ENCODE peak calls at places on chromosomes 6 and 20, in five cellular contexts. One of them, this sample, is unnamed.

GRCh38 chr6:44931385-44931784 is 396.7 kb upstream of the RUNX2 start:
- DNase-seq in left lung: no peak
- DNase-seq in spleen: no peak
- DNase-seq in CD8-positive, alpha-beta T cell: no peak
- DNase-seq in mammary epithelial cell: no peak
- DNase-seq in this sample: no peak

GRCh38 chr6:149566372-149567193 is at the start of gene GINM1:
- DNase-seq in spleen: peak
- DNase-seq in CD8-positive, alpha-beta T cell: peak
- DNase-seq in mammary epithelial cell: peak
- DNase-seq in left lung: peak
- DNase-seq in this sample: no peak

GRCh38 chr6:41306187-41306854 is 19.8 kb upstream of the TREM1 start:
- DNase-seq in mammary epithelial cell: peak
- DNase-seq in spleen: no peak
- DNase-seq in CD8-positive, alpha-beta T cell: peak
- DNase-seq in left lung: no peak
- DNase-seq in this sample: no peak

GRCh38 chr20:25051386-25052155 is 6.4 kb downstream of the ACSS1 start:
- DNase-seq in mammary epithelial cell: no peak
- DNase-seq in left lung: no peak
- DNase-seq in CD8-positive, alpha-beta T cell: no peak
- DNase-seq in spleen: peak
- DNase-seq in this sample: no peak

GRCh38 chr6:14799928-14800327 is 445.9 kb upstream of the JARID2 start:
- DNase-seq in spleen: no peak
- DNase-seq in CD8-positive, alpha-beta T cell: no peak
- DNase-seq in left lung: no peak
- DNase-seq in mammary epithelial cell: peak
- DNase-seq in this sample: peak

GRCh38 chr20:62539208-62539607 is 63.4 kb upstream of the GATA5 start:
- DNase-seq in spleen: no peak
- DNase-seq in CD8-positive, alpha-beta T cell: no peak
- DNase-seq in mammary epithelial cell: no peak
- DNase-seq in left lung: no peak
- DNase-seq in this sample: no peak

GRCh38 chr6:72374864-72375263 is 247.0 kb upstream of the KCNQ5 start:
- DNase-seq in spleen: no peak
- DNase-seq in left lung: no peak
- DNase-seq in CD8-positive, alpha-beta T cell: no peak
- DNase-seq in mammary epithelial cell: peak
- DNase-seq in this sample: no peak

GRCh38 chr6:150987371-150987828 is 121.9 kb downstream of the MTHFD1L start:
- DNase-seq in CD8-positive, alpha-beta T cell: peak
- DNase-seq in mammary epithelial cell: peak
- DNase-seq in spleen: no peak
- DNase-seq in left lung: no peak
- DNase-seq in this sample: no peak

GRCh38 chr6:158290040-158290439 is 22.2 kb upstream of the TULP4 start:
- DNase-seq in mammary epithelial cell: no peak
- DNase-seq in spleen: no peak
- DNase-seq in CD8-positive, alpha-beta T cell: no peak
- DNase-seq in left lung: no peak
- DNase-seq in this sample: no peak

GRCh38 chr20:6533321-6533720 is 234.2 kb upstream of the BMP2 start:
- DNase-seq in CD8-positive, alpha-beta T cell: no peak
- DNase-seq in mammary epithelial cell: no peak
- DNase-seq in spleen: no peak
- DNase-seq in left lung: no peak
- DNase-seq in this sample: no peak

GRCh38 chr6:106143582-106144139 is 57.5 kb downstream of the PRDM1 start:
- DNase-seq in CD8-positive, alpha-beta T cell: no peak
- DNase-seq in left lung: no peak
- DNase-seq in spleen: no peak
- DNase-seq in mammary epithelial cell: no peak
- DNase-seq in this sample: no peak

GRCh38 chr6:135176464-135176863 is 4.6 kb upstream of the MYB start:
- DNase-seq in mammary epithelial cell: no peak
- DNase-seq in spleen: no peak
- DNase-seq in CD8-positive, alpha-beta T cell: no peak
- DNase-seq in left lung: no peak
- DNase-seq in this sample: no peak

GRCh38 chr6:131678401-131678800 is 22.8 kb downstream of the OR2A4 start:
- DNase-seq in mammary epithelial cell: no peak
- DNase-seq in spleen: no peak
- DNase-seq in left lung: no peak
- DNase-seq in CD8-positive, alpha-beta T cell: no peak
- DNase-seq in this sample: no peak

GRCh38 chr6:91435630-91436029 is 848.8 kb upstream of the MAP3K7 start:
- DNase-seq in mammary epithelial cell: no peak
- DNase-seq in spleen: no peak
- DNase-seq in CD8-positive, alpha-beta T cell: no peak
- DNase-seq in left lung: no peak
- DNase-seq in this sample: no peak

GRCh38 chr6:42978793-42979522 is at the start of gene PEX6:
- DNase-seq in spleen: peak
- DNase-seq in left lung: peak
- DNase-seq in mammary epithelial cell: peak
- DNase-seq in CD8-positive, alpha-beta T cell: peak
- DNase-seq in this sample: peak

GRCh38 chr20:49558826-49559225 is 9.1 kb downstream of the PTGIS start:
- DNase-seq in left lung: no peak
- DNase-seq in CD8-positive, alpha-beta T cell: no peak
- DNase-seq in mammary epithelial cell: no peak
- DNase-seq in spleen: no peak
- DNase-seq in this sample: no peak

GRCh38 chr6:150541587-150541986 is 58.1 kb upstream of the PLEKHG1 start:
- DNase-seq in mammary epithelial cell: no peak
- DNase-seq in left lung: no peak
- DNase-seq in spleen: no peak
- DNase-seq in CD8-positive, alpha-beta T cell: no peak
- DNase-seq in this sample: no peak

GRCh38 chr6:108408453-108408852 is 113.6 kb downstream of the AFG1L start:
- DNase-seq in CD8-positive, alpha-beta T cell: no peak
- DNase-seq in spleen: no peak
- DNase-seq in left lung: no peak
- DNase-seq in mammary epithelial cell: no peak
- DNase-seq in this sample: no peak

GRCh38 chr6:137637161-137637560 is 143.0 kb upstream of the OLIG3 start:
- DNase-seq in spleen: no peak
- DNase-seq in mammary epithelial cell: peak
- DNase-seq in CD8-positive, alpha-beta T cell: no peak
- DNase-seq in left lung: no peak
- DNase-seq in this sample: no peak

GRCh38 chr6:17863971-17864754 is 123.3 kb downstream of the KIF13A start:
- DNase-seq in spleen: no peak
- DNase-seq in left lung: no peak
- DNase-seq in mammary epithelial cell: peak
- DNase-seq in CD8-positive, alpha-beta T cell: no peak
- DNase-seq in this sample: peak

GRCh38 chr6:4394786-4395185 is 259.4 kb upstream of the ECI2 start:
- DNase-seq in CD8-positive, alpha-beta T cell: no peak
- DNase-seq in spleen: no peak
- DNase-seq in left lung: no peak
- DNase-seq in mammary epithelial cell: no peak
- DNase-seq in this sample: no peak

GRCh38 chr6:17945111-17945510 is 42.3 kb downstream of the KIF13A start:
- DNase-seq in left lung: no peak
- DNase-seq in spleen: no peak
- DNase-seq in mammary epithelial cell: no peak
- DNase-seq in CD8-positive, alpha-beta T cell: no peak
- DNase-seq in this sample: no peak

GRCh38 chr20:38165966-38166706 is 1.1 kb upstream of the TGM2 start:
- DNase-seq in mammary epithelial cell: peak
- DNase-seq in spleen: no peak
- DNase-seq in CD8-positive, alpha-beta T cell: no peak
- DNase-seq in left lung: no peak
- DNase-seq in this sample: no peak

GRCh38 chr20:19735446-19735845 is 22.6 kb upstream of the RIN2 start:
- DNase-seq in left lung: no peak
- DNase-seq in spleen: no peak
- DNase-seq in mammary epithelial cell: peak
- DNase-seq in CD8-positive, alpha-beta T cell: no peak
- DNase-seq in this sample: peak

GRCh38 chr6:24313477-24314141 is 44.2 kb downstream of the DCDC2 start:
- DNase-seq in CD8-positive, alpha-beta T cell: no peak
- DNase-seq in left lung: peak
- DNase-seq in mammary epithelial cell: peak
- DNase-seq in spleen: no peak
- DNase-seq in this sample: peak

GRCh38 chr20:61948586-61949362 is 116.9 kb downstream of the TAF4 start:
- DNase-seq in left lung: peak
- DNase-seq in CD8-positive, alpha-beta T cell: no peak
- DNase-seq in spleen: peak
- DNase-seq in mammary epithelial cell: no peak
- DNase-seq in this sample: no peak

DNA sequence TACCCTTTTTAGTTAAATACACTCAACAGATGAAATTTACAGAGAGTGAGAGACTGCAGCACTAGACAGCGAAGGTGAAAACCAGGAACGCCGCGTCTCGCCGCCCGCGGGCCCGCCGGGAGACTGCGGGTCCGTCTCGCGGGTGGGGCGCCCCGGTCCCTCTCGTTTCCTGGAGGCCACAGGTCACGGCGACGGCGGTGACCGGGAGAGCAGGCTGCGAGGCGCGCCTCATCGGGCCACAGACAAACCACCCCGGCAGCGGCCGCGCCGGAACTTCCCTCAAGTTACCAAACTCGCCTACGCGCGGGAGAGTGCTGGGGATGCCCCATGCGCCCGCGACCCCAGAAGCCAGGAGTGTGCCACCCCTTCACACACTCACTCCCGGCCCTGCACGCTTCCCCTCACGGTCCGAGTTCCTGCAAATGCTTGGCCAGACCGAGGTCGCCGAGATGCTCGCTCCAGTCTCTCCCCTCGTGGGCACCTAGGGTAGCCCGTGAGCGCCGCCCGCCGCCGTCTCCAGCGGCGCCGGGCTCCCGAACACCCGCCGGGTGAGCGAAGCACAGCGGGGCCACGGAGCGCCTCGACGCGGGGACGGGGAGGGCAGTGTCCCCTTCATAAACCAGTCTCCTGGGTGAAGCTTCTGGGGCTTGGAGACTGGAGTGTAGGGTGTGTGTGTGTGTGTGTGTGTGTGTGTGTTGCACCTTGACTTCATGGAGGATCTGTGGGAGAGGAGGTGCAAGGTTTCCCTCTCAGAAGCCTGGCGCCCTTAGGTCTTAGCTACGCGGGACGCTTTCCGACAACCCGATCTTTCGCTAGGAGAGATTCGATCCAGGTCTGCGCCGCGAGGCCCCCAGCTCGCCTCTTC is 1.4 kb downstream of the BACH2 start:
- DNase-seq in spleen: peak
- DNase-seq in left lung: peak
- DNase-seq in mammary epithelial cell: peak
- DNase-seq in CD8-positive, alpha-beta T cell: peak
- DNase-seq in this sample: no peak
- H3K27ac ChIP-seq in spleen: peak
- H3K27ac ChIP-seq in left lung: peak
- H3K27ac ChIP-seq in mammary epithelial cell: no peak
- H3K27ac ChIP-seq in CD8-positive, alpha-beta T cell: peak
- H3K27ac ChIP-seq in this sample: peak

GRCh38 chr20:53753880-53754459 is 160.3 kb upstream of the ZNF217 start:
- DNase-seq in mammary epithelial cell: no peak
- DNase-seq in left lung: no peak
- DNase-seq in spleen: no peak
- DNase-seq in CD8-positive, alpha-beta T cell: no peak
- DNase-seq in this sample: no peak

GRCh38 chr20:53755733-53756523 is 162.3 kb upstream of the ZNF217 start:
- DNase-seq in CD8-positive, alpha-beta T cell: no peak
- DNase-seq in mammary epithelial cell: no peak
- DNase-seq in spleen: no peak
- DNase-seq in left lung: no peak
- DNase-seq in this sample: no peak

GRCh38 chr20:53752971-53753879 is 159.6 kb upstream of the ZNF217 start:
- DNase-seq in left lung: no peak
- DNase-seq in CD8-positive, alpha-beta T cell: no peak
- DNase-seq in mammary epithelial cell: peak
- DNase-seq in spleen: no peak
- DNase-seq in this sample: no peak

GRCh38 chr20:53760025-53760441 is 166.4 kb upstream of the ZNF217 start:
- DNase-seq in CD8-positive, alpha-beta T cell: no peak
- DNase-seq in mammary epithelial cell: no peak
- DNase-seq in spleen: no peak
- DNase-seq in left lung: no peak
- DNase-seq in this sample: no peak

DNA sequence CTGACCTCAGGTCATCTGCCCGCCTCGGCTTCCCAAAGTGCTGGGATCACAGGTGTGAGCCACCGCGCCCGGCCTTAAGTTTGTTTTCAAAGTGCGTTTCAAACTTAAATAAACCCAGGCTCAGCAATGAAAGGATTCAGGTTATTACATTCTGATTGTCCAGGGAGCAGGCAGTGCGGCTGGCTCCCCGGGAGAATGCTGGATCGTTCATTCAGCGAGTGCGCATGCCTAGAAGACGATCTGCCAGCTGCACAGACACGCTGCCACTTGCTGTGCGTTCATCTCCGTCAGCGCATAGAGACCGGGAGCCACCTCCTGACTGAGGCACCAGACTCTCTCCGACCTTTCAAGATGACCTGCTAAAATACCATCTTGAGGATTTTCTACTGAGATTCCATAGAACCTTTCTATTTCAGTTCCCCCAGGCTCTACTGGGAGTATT is 163.9 kb upstream of the ZNF217 start:
- DNase-seq in left lung: no peak
- DNase-seq in mammary epithelial cell: peak
- DNase-seq in CD8-positive, alpha-beta T cell: no peak
- DNase-seq in spleen: no peak
- DNase-seq in this sample: no peak
- H3K27ac ChIP-seq in left lung: no peak
- H3K27ac ChIP-seq in mammary epithelial cell: no peak
- H3K27ac ChIP-seq in CD8-positive, alpha-beta T cell: no peak
- H3K27ac ChIP-seq in spleen: no peak
- H3K27ac ChIP-seq in this sample: peak

GRCh38 chr6:111662794-111663231 is 57.1 kb upstream of the TRAF3IP2 start:
- DNase-seq in mammary epithelial cell: no peak
- DNase-seq in left lung: no peak
- DNase-seq in CD8-positive, alpha-beta T cell: no peak
- DNase-seq in spleen: no peak
- DNase-seq in this sample: no peak

GRCh38 chr6:111663692-111664564 is 58.2 kb upstream of the TRAF3IP2 start:
- DNase-seq in mammary epithelial cell: no peak
- DNase-seq in CD8-positive, alpha-beta T cell: no peak
- DNase-seq in spleen: no peak
- DNase-seq in left lung: no peak
- DNase-seq in this sample: no peak

GRCh38 chr6:111661541-111662041 is 55.9 kb upstream of the TRAF3IP2 start:
- DNase-seq in CD8-positive, alpha-beta T cell: no peak
- DNase-seq in mammary epithelial cell: no peak
- DNase-seq in spleen: no peak
- DNase-seq in left lung: no peak
- DNase-seq in this sample: no peak

GRCh38 chr6:111663232-111663631 is 57.6 kb upstream of the TRAF3IP2 start:
- DNase-seq in spleen: no peak
- DNase-seq in mammary epithelial cell: no peak
- DNase-seq in CD8-positive, alpha-beta T cell: no peak
- DNase-seq in left lung: no peak
- DNase-seq in this sample: no peak

GRCh38 chr6:111662192-111662793 is 56.6 kb upstream of the TRAF3IP2 start:
- DNase-seq in mammary epithelial cell: no peak
- DNase-seq in CD8-positive, alpha-beta T cell: no peak
- DNase-seq in left lung: no peak
- DNase-seq in spleen: no peak
- DNase-seq in this sample: no peak
- H3K27ac ChIP-seq in mammary epithelial cell: no peak
- H3K27ac ChIP-seq in CD8-positive, alpha-beta T cell: no peak
- H3K27ac ChIP-seq in left lung: no peak
- H3K27ac ChIP-seq in spleen: peak
- H3K27ac ChIP-seq in this sample: no peak

GRCh38 chr6:16334671-16335070 is 96.3 kb downstream of the GMPR start:
- DNase-seq in left lung: no peak
- DNase-seq in spleen: no peak
- DNase-seq in CD8-positive, alpha-beta T cell: no peak
- DNase-seq in mammary epithelial cell: peak
- DNase-seq in this sample: peak
- H3K27ac ChIP-seq in left lung: peak
- H3K27ac ChIP-seq in spleen: peak
- H3K27ac ChIP-seq in CD8-positive, alpha-beta T cell: no peak
- H3K27ac ChIP-seq in mammary epithelial cell: no peak
- H3K27ac ChIP-seq in this sample: peak